ENCODE peak calls at places on chromosomes 11 and 22, in four cellular contexts. Q is fibroblast of lung; P is germinal center; H is stimulated activated CD4-positive, alpha-beta T cell treated with anti-CD3 and anti-CD28 coated beads, Interleukin-4, amount 100 ng/mL, for 48 hours. S is an unnamed sample.

GRCh38 chr11:65290448-65291165 is 24.1 kb upstream of the CDC42EP2 start:
- DNase-seq in Q (peak), H (no peak), P (no peak), S (no peak)

GRCh38 chr11:34585870-34586654 is 34.8 kb upstream of the EHF start:
- DNase-seq in P (peak), Q (peak), H (no peak), S (peak)

GRCh38 chr11:16179668-16180067 is 176.7 kb downstream of the SOX6 start:
- DNase-seq in Q (no peak), P (no peak), H (no peak), S (no peak)

GRCh38 chr11:44505591-44506054 is 59.8 kb upstream of the CD82 start:
- DNase-seq in Q (peak), P (no peak), H (no peak), S (peak)

GRCh38 chr22:41991111-41991510 is 7.5 kb upstream of the WBP2NL start:
- DNase-seq in P (no peak), H (no peak), Q (no peak), S (no peak)

GRCh38 chr11:66353762-66354161 is 6.3 kb upstream of the B4GAT1 start:
- DNase-seq in P (no peak), H (no peak), Q (no peak), S (no peak)

GRCh38 chr22:21611210-21611977 is 18.4 kb downstream of the YDJC start:
- DNase-seq in H (no peak), P (no peak), Q (no peak), S (no peak)

GRCh38 chr22:20885557-20886323 is 26.9 kb downstream of the SNAP29 start:
- DNase-seq in Q (peak), P (peak), H (peak), S (peak)

GRCh38 chr11:128195756-128196155 is 391.6 kb downstream of the ETS1 start:
- DNase-seq in Q (no peak), P (no peak), H (no peak), S (no peak)

GRCh38 chr11:76119779-76120178 is 86.5 kb downstream of the WNT11 start:
- DNase-seq in Q (no peak), P (no peak), H (no peak), S (no peak)

GRCh38 chr11:130581631-130582030 is 133.2 kb downstream of the ADAMTS15 start:
- DNase-seq in H (no peak), Q (peak), P (no peak), S (peak)

GRCh38 chr11:3826721-3827120 is 14.0 kb downstream of the RHOG start:
- DNase-seq in Q (no peak), H (no peak), P (no peak), S (no peak)

GRCh38 chr22:26086359-26086758 is 82.9 kb upstream of the SEZ6L start:
- DNase-seq in P (no peak), H (no peak), Q (no peak), S (peak)

GRCh38 chr22:32579533-32580220 is 105.1 kb downstream of the FBXO7 start:
- DNase-seq in Q (peak), H (no peak), P (no peak), S (peak)

GRCh38 chr11:103228807-103229206 is 119.6 kb downstream of the DYNC2H1 start:
- DNase-seq in P (no peak), Q (no peak), H (no peak), S (no peak)

GRCh38 chr11:117289795-117290194 is 1.4 kb upstream of the BACE1-AS start:
- DNase-seq in P (no peak), Q (no peak), H (no peak), S (no peak)

GRCh38 chr11:118661425-118662301 is 17.8 kb downstream of the TREH start:
- DNase-seq in P (no peak), H (no peak), Q (no peak), S (no peak)

GRCh38 chr11:60367009-60367408 is 11.3 kb upstream of the MS4A7 start:
- DNase-seq in P (peak), Q (no peak), H (no peak), S (no peak)

GRCh38 chr11:20672575-20672974 is 3.2 kb downstream of the NELL1 start:
- DNase-seq in Q (no peak), H (no peak), P (no peak), S (peak)